ENCODE peak calls at places on chromosome 17, in six cellular contexts. O, X, I, Q, G and Z are unnamed samples.

GRCh38 chr17:45225051-45225700 is 3.5 kb downstream of the FMNL1 start:
- DNase-seq in O (peak), X (peak), I (no peak), Q (no peak), G (no peak), Z (no peak)

GRCh38 chr17:80643700-80644099 is 99.1 kb downstream of the RPTOR start:
- DNase-seq in O (no peak), X (no peak), I (no peak), Q (no peak), G (no peak), Z (no peak)

GRCh38 chr17:38912221-38912813 is 13.1 kb upstream of the LASP1NB start:
- DNase-seq in O (no peak), X (no peak), I (no peak), Q (no peak), G (peak), Z (no peak)

GRCh38 chr17:35745246-35745645 is 7.8 kb downstream of the GAS2L2 start:
- DNase-seq in O (no peak), X (no peak), I (no peak), Q (no peak), G (no peak), Z (no peak)

GRCh38 chr17:75931062-75931461 is 9.8 kb downstream of the FBF1 start:
- DNase-seq in O (no peak), X (no peak), I (no peak), Q (no peak), G (peak), Z (no peak)

GRCh38 chr17:376936-377863 is 24.6 kb upstream of the RPH3AL start:
- DNase-seq in O (no peak), X (no peak), I (no peak), Q (no peak), G (no peak), Z (no peak)

GRCh38 chr17:76476736-76477135 is 9.3 kb downstream of the AANAT start:
- DNase-seq in O (no peak), X (no peak), I (no peak), Q (no peak), G (no peak), Z (no peak)

GRCh38 chr17:34634551-34635160 is 55.3 kb downstream of the TMEM132E start:
- DNase-seq in O (no peak), X (no peak), I (no peak), Q (no peak), G (no peak), Z (no peak)

GRCh38 chr17:31877911-31878702 is 19.1 kb upstream of the COPRS start:
- DNase-seq in O (no peak), X (no peak), I (no peak), Q (no peak), G (no peak), Z (no peak)

GRCh38 chr17:73990290-73990689 is 213.2 kb upstream of the RPL38 start:
- DNase-seq in O (no peak), X (no peak), I (no peak), Q (no peak), G (no peak), Z (no peak)

GRCh38 chr17:75783069-75783783 is 1.4 kb upstream of the UNK start:
- DNase-seq in O (no peak), X (peak), I (peak), Q (no peak), G (no peak), Z (no peak)

GRCh38 chr17:18258356-18259038 is at the start of gene FLII:
- DNase-seq in O (peak), X (peak), I (peak), Q (no peak), G (peak), Z (peak)

GRCh38 chr17:59149841-59150511 is 5.0 kb downstream of the SKA2 start:
- DNase-seq in O (no peak), X (peak), I (no peak), Q (no peak), G (peak), Z (no peak)

GRCh38 chr17:80498920-80499410 is 22.6 kb upstream of the NPTX1 start:
- DNase-seq in O (no peak), X (no peak), I (no peak), Q (no peak), G (no peak), Z (no peak)

GRCh38 chr17:30677550-30678254 is 146.8 kb downstream of the CRLF3 start:
- DNase-seq in O (no peak), X (no peak), I (no peak), Q (no peak), G (no peak), Z (no peak)

GRCh38 chr17:45300060-45300751 is 16.6 kb downstream of the MAP3K14 start:
- DNase-seq in O (no peak), X (no peak), I (no peak), Q (no peak), G (no peak), Z (no peak)

GRCh38 chr17:13002761-13003453 is 14.9 kb downstream of the ELAC2 start:
- DNase-seq in O (no peak), X (peak), I (peak), Q (peak), G (peak), Z (peak)

GRCh38 chr17:27577884-27578717 is 52.9 kb upstream of the LGALS9 start:
- DNase-seq in O (no peak), X (no peak), I (no peak), Q (no peak), G (no peak), Z (no peak)

GRCh38 chr17:70006159-70006558 is 68.9 kb upstream of the KCNJ16 start:
- DNase-seq in O (no peak), X (peak), I (no peak), Q (no peak), G (no peak), Z (peak)

GRCh38 chr17:78522031-78522809 is 55.0 kb downstream of the DNAH17 start:
- DNase-seq in O (no peak), X (no peak), I (no peak), Q (no peak), G (peak), Z (no peak)

GRCh38 chr17:3679186-3680126 is 10.8 kb downstream of the EMC6 start:
- DNase-seq in O (no peak), X (no peak), I (no peak), Q (no peak), G (no peak), Z (no peak)

GRCh38 chr17:82544431-82545070 is 25.0 kb downstream of the FOXK2 start:
- DNase-seq in O (no peak), X (no peak), I (no peak), Q (no peak), G (no peak), Z (no peak)

GRCh38 chr17:74270333-74270732 is 3.7 kb upstream of the DNAI2 start:
- DNase-seq in O (no peak), X (no peak), I (no peak), Q (no peak), G (no peak), Z (no peak)

GRCh38 chr17:14301761-14302401 is 1.0 kb downstream of the HS3ST3B1 start:
- DNase-seq in O (peak), X (no peak), I (peak), Q (peak), G (peak), Z (no peak)

GRCh38 chr17:74686761-74687160 is 26.0 kb downstream of the CD300LF start:
- DNase-seq in O (no peak), X (peak), I (no peak), Q (no peak), G (no peak), Z (no peak)

GRCh38 chr17:74442291-74442669 is 10.4 kb downstream of the GPRC5C start:
- DNase-seq in O (no peak), X (no peak), I (no peak), Q (no peak), G (no peak), Z (no peak)

GRCh38 chr17:19646788-19647696 is 1.5 kb upstream of the ALDH3A2 start:
- DNase-seq in O (no peak), X (peak), I (no peak), Q (no peak), G (peak), Z (no peak)